ENCODE peak calls at places on chromosomes 13 and 19, in four cellular contexts. G, X, Q and I are unnamed samples.

GRCh38 chr19:6238643-6239281 is 41.0 kb downstream of the MLLT1 start:
- DNase-seq in G (peak; percentile 78), X (no peak), Q (no peak), I (no peak)

GRCh38 chr13:111661776-111662175 is 341.3 kb downstream of the TEX29 start:
- DNase-seq in G (no peak), X (no peak), Q (no peak), I (no peak)

GRCh38 chr13:100506154-100506553 is 82.4 kb downstream of the GGACT start:
- DNase-seq in G (no peak), X (peak; percentile 16), Q (no peak), I (no peak)

GRCh38 chr19:45645068-45645630 is 6.0 kb upstream of the EML2 start:
- DNase-seq in G (no peak), X (no peak), Q (no peak), I (no peak)

GRCh38 chr13:51767100-51767499 is 36.9 kb downstream of the DHRS12 start:
- DNase-seq in G (no peak), X (no peak), Q (no peak), I (peak; percentile 56)

GRCh38 chr13:51453959-51454703 is 1.3 kb upstream of the INTS6 start:
- DNase-seq in G (no peak), X (peak; percentile 29), Q (peak; percentile 17), I (peak; percentile 28)

GRCh38 chr13:30466358-30466714 is 600 bp upstream of the HMGB1 start:
- DNase-seq in G (no peak), X (no peak), Q (no peak), I (peak; percentile 34)

GRCh38 chr19:19661675-19662251 is 1.7 kb downstream of the ATP13A1 start:
- DNase-seq in G (no peak), X (peak; percentile 32), Q (no peak), I (no peak)

GRCh38 chr13:28199089-28199488 is 60.7 kb downstream of the PAN3 start:
- DNase-seq in G (no peak), X (no peak), Q (no peak), I (peak; percentile 6)

GRCh38 chr19:51119089-51119488 is 5.6 kb upstream of the SIGLEC9 start:
- DNase-seq in G (peak; percentile 18), X (no peak), Q (no peak), I (no peak)

GRCh38 chr13:64928704-64929499 is 2301.2 kb downstream of the PCDH9 start:
- DNase-seq in G (no peak), X (no peak), Q (no peak), I (peak; percentile 2)

GRCh38 chr13:108968566-108968965 is 339.2 kb downstream of the MYO16 start:
- DNase-seq in G (no peak), X (no peak), Q (no peak), I (no peak)

GRCh38 chr13:36673352-36673751 is 468 bp upstream of the SERTM1 start:
- DNase-seq in G (no peak), X (no peak), Q (no peak), I (no peak)

GRCh38 chr19:42468273-42468796 is 25.6 kb upstream of the CXCL17 start:
- DNase-seq in G (no peak), X (no peak), Q (no peak), I (no peak)

GRCh38 chr13:81639984-81640582 is 1299.2 kb upstream of the SPRY2 start:
- DNase-seq in G (no peak), X (no peak), Q (peak; percentile 7), I (peak; percentile 29)

GRCh38 chr13:80666782-80667537 is 326.0 kb upstream of the SPRY2 start:
- DNase-seq in G (no peak), X (no peak), Q (no peak), I (no peak)

GRCh38 chr19:38952395-38953165 is 21.8 kb downstream of the MRPS12 start:
- DNase-seq in G (no peak), X (peak; percentile 30), Q (peak; percentile 83), I (peak; percentile 53)

GRCh38 chr13:43979492-43979891 is 99.8 kb downstream of the LACC1 start:
- DNase-seq in G (no peak), X (no peak), Q (no peak), I (no peak)

GRCh38 chr19:6632002-6632621 is 37.8 kb downstream of the TNFSF14 start:
- DNase-seq in G (no peak), X (peak; percentile 98), Q (peak; percentile 19), I (peak; percentile 51)

GRCh38 chr19:289651-290538 is 1.3 kb downstream of the PLPP2 start:
- DNase-seq in G (no peak), X (no peak), Q (no peak), I (peak; percentile 79)

GRCh38 chr19:48456864-48457263 is 1.5 kb downstream of the KCNJ14 start:
- DNase-seq in G (no peak), X (no peak), Q (no peak), I (no peak)

GRCh38 chr13:57627663-57628062 is 3.9 kb upstream of the PCDH17 start:
- DNase-seq in G (no peak), X (no peak), Q (no peak), I (peak; percentile 10)

GRCh38 chr13:95603887-95604533 is 40.5 kb downstream of the DZIP1 start:
- DNase-seq in G (no peak), X (no peak), Q (peak; percentile 23), I (peak; percentile 29)

GRCh38 chr19:6465006-6465405 is 935 bp downstream of the CRB3 start:
- DNase-seq in G (no peak), X (no peak), Q (no peak), I (no peak)

GRCh38 chr13:36543671-36544070 is 111.4 kb downstream of the CCNA1 start:
- DNase-seq in G (no peak), X (no peak), Q (no peak), I (no peak)

GRCh38 chr19:35310331-35310730 is 18.4 kb downstream of the MAG start:
- DNase-seq in G (no peak), X (no peak), Q (no peak), I (no peak)

GRCh38 chr13:40076765-40077362 is 421.4 kb downstream of the COG6 start:
- DNase-seq in G (no peak), X (no peak), Q (no peak), I (no peak)